ENCODE peak calls at places on chromosomes 13 and 19, in four cellular contexts. One of them, this sample, is unnamed.

GRCh38 chr19:17309962-17310461 is 649 bp downstream of the DDA1 start:
- DNase-seq in Peyer's patch: no peak
- DNase-seq in MM.1S: no peak
- DNase-seq in endothelial cell of umbilical vein: no peak
- DNase-seq in this sample: no peak

GRCh38 chr13:42046448-42046847 is 2.0 kb upstream of the DGKH start:
- DNase-seq in Peyer's patch: no peak
- DNase-seq in MM.1S: no peak
- DNase-seq in endothelial cell of umbilical vein: no peak
- DNase-seq in this sample: no peak

GRCh38 chr13:26771796-26772195 is 11.2 kb upstream of the GPR12 start:
- DNase-seq in Peyer's patch: no peak
- DNase-seq in MM.1S: no peak
- DNase-seq in endothelial cell of umbilical vein: no peak
- DNase-seq in this sample: no peak

GRCh38 chr13:29761160-29761559 is 89.3 kb downstream of the UBL3 start:
- DNase-seq in Peyer's patch: no peak
- DNase-seq in MM.1S: no peak
- DNase-seq in endothelial cell of umbilical vein: no peak
- DNase-seq in this sample: no peak

GRCh38 chr19:15828121-15828620 is 12.7 kb upstream of the OR10H1 start:
- DNase-seq in Peyer's patch: no peak
- DNase-seq in MM.1S: no peak
- DNase-seq in endothelial cell of umbilical vein: no peak
- DNase-seq in this sample: no peak

GRCh38 chr19:1434577-1435060 is 3.6 kb upstream of the RPS15 start:
- DNase-seq in Peyer's patch: no peak
- DNase-seq in MM.1S: no peak
- DNase-seq in endothelial cell of umbilical vein: no peak
- DNase-seq in this sample: no peak

GRCh38 chr13:42553098-42554046 is 20.6 kb upstream of the TNFSF11 start:
- DNase-seq in Peyer's patch: no peak
- DNase-seq in MM.1S: no peak
- DNase-seq in endothelial cell of umbilical vein: peak; percentile 83
- DNase-seq in this sample: peak; percentile 92

GRCh38 chr13:101455863-101456262 is 3.4 kb downstream of the ITGBL1 start:
- DNase-seq in Peyer's patch: no peak
- DNase-seq in MM.1S: no peak
- DNase-seq in endothelial cell of umbilical vein: peak; percentile 69
- DNase-seq in this sample: peak; percentile 92

GRCh38 chr13:75079226-75079625 is 402.7 kb downstream of the TBC1D4 start:
- DNase-seq in Peyer's patch: no peak
- DNase-seq in MM.1S: no peak
- DNase-seq in endothelial cell of umbilical vein: peak; percentile 61
- DNase-seq in this sample: peak; percentile 74

GRCh38 chr19:42268704-42269517 is at the start of gene CIC:
- DNase-seq in Peyer's patch: peak; percentile 99
- DNase-seq in MM.1S: peak; percentile 100
- DNase-seq in endothelial cell of umbilical vein: peak; percentile 100
- DNase-seq in this sample: peak; percentile 100

GRCh38 chr13:59458908-59459579 is 704.7 kb downstream of the DIAPH3 start:
- DNase-seq in Peyer's patch: no peak
- DNase-seq in MM.1S: no peak
- DNase-seq in endothelial cell of umbilical vein: peak; percentile 91
- DNase-seq in this sample: peak; percentile 86

GRCh38 chr13:94454906-94455305 is 24.6 kb downstream of the DCT start:
- DNase-seq in Peyer's patch: no peak
- DNase-seq in MM.1S: no peak
- DNase-seq in endothelial cell of umbilical vein: no peak
- DNase-seq in this sample: no peak

GRCh38 chr19:3801412-3802096 is 15.4 kb upstream of the MATK start:
- DNase-seq in Peyer's patch: no peak
- DNase-seq in MM.1S: no peak
- DNase-seq in endothelial cell of umbilical vein: no peak
- DNase-seq in this sample: no peak

GRCh38 chr13:31346891-31347290 is 147.1 kb downstream of the B3GLCT start:
- DNase-seq in Peyer's patch: no peak
- DNase-seq in MM.1S: no peak
- DNase-seq in endothelial cell of umbilical vein: no peak
- DNase-seq in this sample: no peak

GRCh38 chr13:20525144-20525600 is 485 bp downstream of the CRYL1 start:
- DNase-seq in Peyer's patch: peak; percentile 73
- DNase-seq in MM.1S: peak; percentile 6
- DNase-seq in endothelial cell of umbilical vein: peak; percentile 46
- DNase-seq in this sample: no peak

GRCh38 chr19:33727331-33728028 is 69.2 kb upstream of the KCTD15 start:
- DNase-seq in Peyer's patch: peak; percentile 31
- DNase-seq in MM.1S: no peak
- DNase-seq in endothelial cell of umbilical vein: no peak
- DNase-seq in this sample: no peak

GRCh38 chr13:41971848-41972247 is 10.9 kb upstream of the VWA8 start:
- DNase-seq in Peyer's patch: no peak
- DNase-seq in MM.1S: no peak
- DNase-seq in endothelial cell of umbilical vein: no peak
- DNase-seq in this sample: no peak

GRCh38 chr13:27258637-27259377 is 7.4 kb downstream of the RPL21 start:
- DNase-seq in Peyer's patch: no peak
- DNase-seq in MM.1S: no peak
- DNase-seq in endothelial cell of umbilical vein: no peak
- DNase-seq in this sample: no peak

GRCh38 chr19:441213-441823 is 19.5 kb downstream of the SHC2 start:
- DNase-seq in Peyer's patch: no peak
- DNase-seq in MM.1S: no peak
- DNase-seq in endothelial cell of umbilical vein: no peak
- DNase-seq in this sample: no peak

GRCh38 chr13:25860862-25861261 is 191.0 kb downstream of the SHISA2 start:
- DNase-seq in Peyer's patch: no peak
- DNase-seq in MM.1S: no peak
- DNase-seq in endothelial cell of umbilical vein: no peak
- DNase-seq in this sample: peak; percentile 78

GRCh38 chr19:45267296-45267695 is 16.2 kb downstream of the MARK4 start:
- DNase-seq in Peyer's patch: no peak
- DNase-seq in MM.1S: no peak
- DNase-seq in endothelial cell of umbilical vein: no peak
- DNase-seq in this sample: no peak

GRCh38 chr19:35812220-35813042 is at the start of gene PRODH2:
- DNase-seq in Peyer's patch: no peak
- DNase-seq in MM.1S: no peak
- DNase-seq in endothelial cell of umbilical vein: no peak
- DNase-seq in this sample: no peak

GRCh38 chr19:46845959-46846459 is 4.6 kb downstream of the AP2S1 start:
- DNase-seq in Peyer's patch: peak; percentile 41
- DNase-seq in MM.1S: no peak
- DNase-seq in endothelial cell of umbilical vein: no peak
- DNase-seq in this sample: no peak

GRCh38 chr19:44570984-44571684 is 41.7 kb upstream of the CEACAM20 start:
- DNase-seq in Peyer's patch: no peak
- DNase-seq in MM.1S: peak; percentile 69
- DNase-seq in endothelial cell of umbilical vein: peak; percentile 82
- DNase-seq in this sample: peak; percentile 80

GRCh38 chr13:32147976-32148375 is 116.4 kb downstream of the FRY start:
- DNase-seq in Peyer's patch: no peak
- DNase-seq in MM.1S: no peak
- DNase-seq in endothelial cell of umbilical vein: peak; percentile 43
- DNase-seq in this sample: no peak

GRCh38 chr13:50745542-50745941 is 98.0 kb downstream of the DLEU7 start:
- DNase-seq in Peyer's patch: no peak
- DNase-seq in MM.1S: no peak
- DNase-seq in endothelial cell of umbilical vein: no peak
- DNase-seq in this sample: no peak

GRCh38 chr13:99386911-99387788 is 80.0 kb upstream of the GPR183 start:
- DNase-seq in Peyer's patch: peak; percentile 79
- DNase-seq in MM.1S: peak; percentile 57
- DNase-seq in endothelial cell of umbilical vein: peak; percentile 33
- DNase-seq in this sample: no peak

GRCh38 chr19:28828276-28828870 is 384.6 kb downstream of the UQCRFS1 start:
- DNase-seq in Peyer's patch: no peak
- DNase-seq in MM.1S: no peak
- DNase-seq in endothelial cell of umbilical vein: no peak
- DNase-seq in this sample: no peak

GRCh38 chr19:17138937-17139598 is 63.5 kb downstream of the MYO9B start:
- DNase-seq in Peyer's patch: no peak
- DNase-seq in MM.1S: no peak
- DNase-seq in endothelial cell of umbilical vein: no peak
- DNase-seq in this sample: no peak

GRCh38 chr19:6393982-6394412 is 1.0 kb upstream of the GTF2F1 start:
- DNase-seq in Peyer's patch: no peak
- DNase-seq in MM.1S: peak; percentile 48
- DNase-seq in endothelial cell of umbilical vein: no peak
- DNase-seq in this sample: no peak

GRCh38 chr19:29389495-29389894 is 136.3 kb upstream of the VSTM2B start:
- DNase-seq in Peyer's patch: no peak
- DNase-seq in MM.1S: no peak
- DNase-seq in endothelial cell of umbilical vein: no peak
- DNase-seq in this sample: no peak

GRCh38 chr13:101025519-101025918 is 350.9 kb upstream of the TMTC4 start:
- DNase-seq in Peyer's patch: no peak
- DNase-seq in MM.1S: no peak
- DNase-seq in endothelial cell of umbilical vein: no peak
- DNase-seq in this sample: no peak

GRCh38 chr19:45667620-45668341 is at the start of gene GIPR:
- DNase-seq in Peyer's patch: peak; percentile 74
- DNase-seq in MM.1S: no peak
- DNase-seq in endothelial cell of umbilical vein: no peak
- DNase-seq in this sample: no peak

GRCh38 chr19:47714339-47714738 is 1.1 kb downstream of the EHD2 start:
- DNase-seq in Peyer's patch: no peak
- DNase-seq in MM.1S: no peak
- DNase-seq in endothelial cell of umbilical vein: no peak
- DNase-seq in this sample: no peak

DNA sequence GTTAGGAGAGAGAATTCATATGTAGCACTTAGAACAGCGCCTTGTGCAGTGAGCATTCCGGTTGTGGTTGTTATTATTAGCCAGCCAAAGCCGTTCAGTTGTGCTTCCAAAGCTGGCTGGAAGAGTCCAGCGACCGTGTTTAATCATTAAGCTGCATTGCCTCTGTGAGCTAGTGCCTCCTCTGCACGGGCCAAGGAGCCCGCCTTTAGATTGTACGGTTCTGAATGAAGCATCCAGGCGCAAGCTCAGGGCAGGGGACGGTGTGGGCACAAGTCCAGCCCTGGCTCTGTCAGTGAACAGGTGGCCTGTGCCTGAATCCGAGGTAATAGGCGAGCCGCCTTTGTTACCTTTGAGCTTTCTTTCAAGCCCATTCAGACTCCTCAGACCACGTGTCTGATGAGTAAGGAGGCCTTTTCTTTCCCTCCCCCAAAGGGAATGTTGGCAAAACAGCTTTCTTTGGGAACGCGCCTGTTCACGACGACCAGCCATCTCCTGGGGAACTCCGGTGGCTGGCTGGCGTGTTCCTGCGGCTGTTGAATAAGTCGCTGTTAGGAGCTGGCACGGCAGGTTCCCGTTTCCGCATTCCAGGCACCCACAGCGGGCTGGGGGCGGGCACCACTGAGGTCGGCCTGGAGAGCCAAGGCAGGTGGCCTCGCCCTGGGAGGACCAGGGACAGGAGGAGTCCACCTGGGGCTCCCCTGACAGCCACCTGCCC is 25.1 kb downstream of the SIPA1L3 start:
- DNase-seq in Peyer's patch: peak; percentile 90
- DNase-seq in MM.1S: peak; percentile 39
- DNase-seq in endothelial cell of umbilical vein: peak; percentile 52
- DNase-seq in this sample: peak; percentile 78
- TF ChIP-seq CTCF in Peyer's patch: no peak
- TF ChIP-seq CTCF in MM.1S: no peak
- TF ChIP-seq CTCF in endothelial cell of umbilical vein: no peak
- TF ChIP-seq CTCF in this sample: peak; percentile 26

GRCh38 chr19:39746836-39747529 is 9.2 kb upstream of the CLC start:
- DNase-seq in Peyer's patch: no peak
- DNase-seq in MM.1S: no peak
- DNase-seq in endothelial cell of umbilical vein: no peak
- DNase-seq in this sample: no peak
- TF ChIP-seq CTCF in Peyer's patch: no peak
- TF ChIP-seq CTCF in MM.1S: no peak
- TF ChIP-seq CTCF in endothelial cell of umbilical vein: no peak
- TF ChIP-seq CTCF in this sample: no peak

DNA sequence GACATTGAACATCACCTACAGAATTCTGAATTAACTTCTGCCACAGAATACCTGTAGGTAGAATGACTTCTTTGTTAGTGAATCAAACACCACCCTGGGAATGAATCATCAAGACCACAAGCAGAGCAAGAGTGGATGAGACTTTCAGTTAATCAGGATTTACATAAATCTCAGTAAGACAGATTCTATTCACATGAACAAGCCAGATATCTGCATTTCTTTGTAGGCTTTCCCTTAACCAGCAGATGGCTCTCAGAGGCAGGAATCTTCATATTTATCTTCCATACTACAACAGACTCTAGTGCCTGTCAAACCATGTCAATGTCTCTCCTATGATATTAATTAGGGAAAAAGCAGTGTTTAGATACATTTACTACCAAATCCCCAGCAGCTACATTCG is 412.1 kb downstream of the KLF12 start:
- DNase-seq in Peyer's patch: no peak
- DNase-seq in MM.1S: no peak
- DNase-seq in endothelial cell of umbilical vein: peak; percentile 33
- DNase-seq in this sample: peak; percentile 61
- TF ChIP-seq CTCF in Peyer's patch: peak; percentile 23
- TF ChIP-seq CTCF in MM.1S: no peak
- TF ChIP-seq CTCF in endothelial cell of umbilical vein: no peak
- TF ChIP-seq CTCF in this sample: peak; percentile 52

GRCh38 chr19:11798391-11799296 is at the start of gene ZNF491:
- DNase-seq in Peyer's patch: peak; percentile 94
- DNase-seq in MM.1S: peak; percentile 94
- DNase-seq in endothelial cell of umbilical vein: peak; percentile 83
- DNase-seq in this sample: peak; percentile 88
- TF ChIP-seq CTCF in Peyer's patch: peak; percentile 39
- TF ChIP-seq CTCF in MM.1S: peak; percentile 36
- TF ChIP-seq CTCF in endothelial cell of umbilical vein: peak; percentile 13
- TF ChIP-seq CTCF in this sample: peak; percentile 30